ENCODE peak calls at places on chromosomes 1 and 21, in five cellular contexts. One of them, this sample, is unnamed.

GRCh38 chr1:7470904-7471638 is 300.0 kb upstream of the VAMP3 start:
- DNase-seq in GM12878: peak; percentile 23
- DNase-seq in WTC11: no peak
- DNase-seq in HEK293T: no peak
- DNase-seq in K562: peak; percentile 36
- DNase-seq in this sample: peak; percentile 90

GRCh38 chr1:85128296-85128695 is 72.5 kb downstream of the SYDE2 start:
- DNase-seq in HEK293T: no peak
- DNase-seq in WTC11: no peak
- DNase-seq in GM12878: no peak
- DNase-seq in K562: no peak
- DNase-seq in this sample: no peak

GRCh38 chr1:34330061-34330460 is 153.4 kb downstream of the C1orf94 start:
- DNase-seq in HEK293T: no peak
- DNase-seq in GM12878: no peak
- DNase-seq in WTC11: no peak
- DNase-seq in K562: no peak
- DNase-seq in this sample: no peak

GRCh38 chr21:44549525-44550211 is 1.6 kb downstream of the KRTAP10-2 start:
- DNase-seq in WTC11: peak; percentile 16
- DNase-seq in K562: peak; percentile 3
- DNase-seq in GM12878: no peak
- DNase-seq in HEK293T: no peak
- DNase-seq in this sample: no peak

GRCh38 chr1:226881515-226882185 is 11.2 kb downstream of the PSEN2 start:
- DNase-seq in K562: no peak
- DNase-seq in GM12878: no peak
- DNase-seq in HEK293T: no peak
- DNase-seq in WTC11: no peak
- DNase-seq in this sample: no peak

GRCh38 chr1:32848354-32849063 is 22.2 kb downstream of the FNDC5 start:
- DNase-seq in GM12878: no peak
- DNase-seq in K562: no peak
- DNase-seq in WTC11: no peak
- DNase-seq in HEK293T: no peak
- DNase-seq in this sample: no peak

GRCh38 chr1:206684478-206685255 is at the start of gene MAPKAPK2:
- DNase-seq in HEK293T: peak; percentile 98
- DNase-seq in GM12878: no peak
- DNase-seq in K562: peak; percentile 99
- DNase-seq in WTC11: peak; percentile 68
- DNase-seq in this sample: peak; percentile 23

GRCh38 chr1:226425431-226426031 is 17.6 kb upstream of the PARP1 start:
- DNase-seq in WTC11: no peak
- DNase-seq in GM12878: no peak
- DNase-seq in K562: no peak
- DNase-seq in HEK293T: no peak
- DNase-seq in this sample: no peak

GRCh38 chr1:245537992-245538391 is 383.2 kb downstream of the KIF26B start:
- DNase-seq in WTC11: no peak
- DNase-seq in HEK293T: no peak
- DNase-seq in GM12878: no peak
- DNase-seq in K562: no peak
- DNase-seq in this sample: no peak

GRCh38 chr21:46056450-46056903 is 41.4 kb upstream of the COL6A2 start:
- DNase-seq in HEK293T: no peak
- DNase-seq in GM12878: no peak
- DNase-seq in WTC11: no peak
- DNase-seq in K562: no peak
- DNase-seq in this sample: no peak

GRCh38 chr1:84913025-84913892 is 20.3 kb upstream of the LPAR3 start:
- DNase-seq in HEK293T: peak; percentile 69
- DNase-seq in WTC11: no peak
- DNase-seq in K562: no peak
- DNase-seq in GM12878: no peak
- DNase-seq in this sample: no peak

GRCh38 chr1:76782777-76783176 is 84.5 kb upstream of the ST6GALNAC5 start:
- DNase-seq in HEK293T: no peak
- DNase-seq in K562: no peak
- DNase-seq in WTC11: no peak
- DNase-seq in GM12878: no peak
- DNase-seq in this sample: no peak

GRCh38 chr1:228101994-228102790 is 933 bp downstream of the C1orf35 start:
- DNase-seq in WTC11: peak; percentile 51
- DNase-seq in K562: peak; percentile 70
- DNase-seq in GM12878: no peak
- DNase-seq in HEK293T: peak; percentile 77
- DNase-seq in this sample: no peak

GRCh38 chr1:39103321-39104157 is 77.4 kb downstream of the NDUFS5 start:
- DNase-seq in GM12878: no peak
- DNase-seq in HEK293T: no peak
- DNase-seq in WTC11: no peak
- DNase-seq in K562: no peak
- DNase-seq in this sample: no peak

GRCh38 chr1:54052470-54052933 is 502 bp downstream of the TMEM59 start:
- DNase-seq in K562: peak; percentile 54
- DNase-seq in WTC11: peak; percentile 18
- DNase-seq in HEK293T: peak; percentile 35
- DNase-seq in GM12878: no peak
- DNase-seq in this sample: no peak

GRCh38 chr1:15578921-15579682 is 5.7 kb downstream of the AGMAT start:
- DNase-seq in HEK293T: no peak
- DNase-seq in K562: no peak
- DNase-seq in WTC11: no peak
- DNase-seq in GM12878: peak; percentile 46
- DNase-seq in this sample: no peak

GRCh38 chr1:204130178-204130577 is 21.7 kb downstream of the ETNK2 start:
- DNase-seq in WTC11: no peak
- DNase-seq in K562: no peak
- DNase-seq in GM12878: no peak
- DNase-seq in HEK293T: no peak
- DNase-seq in this sample: no peak

GRCh38 chr1:94602802-94603625 is 61.5 kb upstream of the F3 start:
- DNase-seq in K562: no peak
- DNase-seq in GM12878: no peak
- DNase-seq in WTC11: no peak
- DNase-seq in HEK293T: no peak
- DNase-seq in this sample: no peak

GRCh38 chr21:9767592-9768375 is 753.6 kb upstream of the TPTE start:
- DNase-seq in GM12878: no peak
- DNase-seq in WTC11: no peak
- DNase-seq in K562: peak; percentile 75
- DNase-seq in HEK293T: no peak
- DNase-seq in this sample: no peak

GRCh38 chr1:227885648-227886502 is 61.9 kb downstream of the WNT9A start:
- DNase-seq in HEK293T: no peak
- DNase-seq in WTC11: no peak
- DNase-seq in GM12878: no peak
- DNase-seq in K562: peak; percentile 68
- DNase-seq in this sample: peak; percentile 49

GRCh38 chr1:30649321-30649991 is 73.9 kb downstream of the MATN1 start:
- DNase-seq in HEK293T: no peak
- DNase-seq in K562: no peak
- DNase-seq in WTC11: no peak
- DNase-seq in GM12878: no peak
- DNase-seq in this sample: no peak

GRCh38 chr1:16617101-16617727 is 3.9 kb upstream of the NBPF1 start:
- DNase-seq in HEK293T: no peak
- DNase-seq in WTC11: peak; percentile 29
- DNase-seq in GM12878: no peak
- DNase-seq in K562: peak; percentile 56
- DNase-seq in this sample: no peak

GRCh38 chr1:148372731-148373130 is 110.4 kb downstream of the PPIAL4G start:
- DNase-seq in K562: no peak
- DNase-seq in WTC11: no peak
- DNase-seq in HEK293T: no peak
- DNase-seq in GM12878: no peak
- DNase-seq in this sample: no peak

GRCh38 chr21:15301014-15301413 is 236.2 kb upstream of the NRIP1 start:
- DNase-seq in HEK293T: no peak
- DNase-seq in WTC11: no peak
- DNase-seq in K562: no peak
- DNase-seq in GM12878: no peak
- DNase-seq in this sample: no peak

GRCh38 chr1:2300004-2300771 is 72.1 kb downstream of the SKI start:
- DNase-seq in K562: no peak
- DNase-seq in GM12878: peak; percentile 71
- DNase-seq in WTC11: no peak
- DNase-seq in HEK293T: no peak
- DNase-seq in this sample: no peak
- TF ChIP-seq SP1 in K562: no peak
- TF ChIP-seq SP1 in GM12878: no peak
- TF ChIP-seq SP1 in WTC11: no peak
- TF ChIP-seq SP1 in HEK293T: no peak
- TF ChIP-seq SP1 in this sample: no peak

DNA sequence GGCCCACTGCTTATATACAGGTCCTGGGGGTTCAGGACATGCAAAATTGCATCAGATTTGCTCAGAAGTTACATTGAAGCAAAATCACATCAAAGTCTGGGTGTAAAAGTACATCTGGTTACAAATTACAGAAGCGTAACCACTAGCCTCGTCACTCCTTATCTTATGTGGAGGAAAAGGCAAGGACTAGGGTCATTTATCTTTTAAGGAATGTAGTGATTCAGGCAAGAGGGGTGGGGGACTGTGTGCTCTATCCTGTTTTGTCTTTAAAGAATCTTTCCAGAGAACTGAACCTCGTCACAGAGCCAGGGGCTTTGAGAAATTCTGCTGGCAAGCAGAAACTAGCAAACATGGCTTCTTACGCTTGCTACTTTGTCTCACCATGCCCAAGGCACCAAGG is 61.1 kb upstream of the RAB4A start:
- DNase-seq in HEK293T: no peak
- DNase-seq in WTC11: no peak
- DNase-seq in K562: no peak
- DNase-seq in GM12878: no peak
- DNase-seq in this sample: no peak
- TF ChIP-seq SP1 in HEK293T: no peak
- TF ChIP-seq SP1 in WTC11: no peak
- TF ChIP-seq SP1 in K562: no peak
- TF ChIP-seq SP1 in GM12878: no peak
- TF ChIP-seq SP1 in this sample: no peak

GRCh38 chr1:24414884-24415333 is 693 bp upstream of the NIPAL3 start:
- DNase-seq in K562: no peak
- DNase-seq in WTC11: no peak
- DNase-seq in HEK293T: no peak
- DNase-seq in GM12878: no peak
- DNase-seq in this sample: no peak

GRCh38 chr1:24415334-24415909 is at the start of gene NIPAL3:
- DNase-seq in K562: peak; percentile 91
- DNase-seq in HEK293T: peak; percentile 97
- DNase-seq in GM12878: peak; percentile 98
- DNase-seq in WTC11: peak; percentile 99
- DNase-seq in this sample: peak; percentile 99

GRCh38 chr1:24417681-24418080 is 2.1 kb downstream of the NIPAL3 start:
- DNase-seq in K562: no peak
- DNase-seq in WTC11: no peak
- DNase-seq in HEK293T: no peak
- DNase-seq in GM12878: no peak
- DNase-seq in this sample: no peak

GRCh38 chr1:24415910-24416665 is 486 bp downstream of the NIPAL3 start:
- DNase-seq in GM12878: no peak
- DNase-seq in WTC11: no peak
- DNase-seq in HEK293T: no peak
- DNase-seq in K562: peak; percentile 41
- DNase-seq in this sample: no peak

GRCh38 chr1:24416666-24417391 is 1.2 kb downstream of the NIPAL3 start:
- DNase-seq in HEK293T: no peak
- DNase-seq in WTC11: no peak
- DNase-seq in K562: peak; percentile 53
- DNase-seq in GM12878: peak; percentile 34
- DNase-seq in this sample: no peak
- TF ChIP-seq SP1 in HEK293T: no peak
- TF ChIP-seq SP1 in WTC11: no peak
- TF ChIP-seq SP1 in K562: no peak
- TF ChIP-seq SP1 in GM12878: no peak
- TF ChIP-seq SP1 in this sample: no peak

GRCh38 chr1:4344065-4344753 is 310.2 kb upstream of the AJAP1 start:
- DNase-seq in GM12878: peak; percentile 9
- DNase-seq in K562: no peak
- DNase-seq in HEK293T: no peak
- DNase-seq in WTC11: no peak
- DNase-seq in this sample: no peak

GRCh38 chr1:4346141-4346540 is 308.3 kb upstream of the AJAP1 start:
- DNase-seq in WTC11: no peak
- DNase-seq in K562: no peak
- DNase-seq in GM12878: no peak
- DNase-seq in HEK293T: no peak
- DNase-seq in this sample: no peak

DNA sequence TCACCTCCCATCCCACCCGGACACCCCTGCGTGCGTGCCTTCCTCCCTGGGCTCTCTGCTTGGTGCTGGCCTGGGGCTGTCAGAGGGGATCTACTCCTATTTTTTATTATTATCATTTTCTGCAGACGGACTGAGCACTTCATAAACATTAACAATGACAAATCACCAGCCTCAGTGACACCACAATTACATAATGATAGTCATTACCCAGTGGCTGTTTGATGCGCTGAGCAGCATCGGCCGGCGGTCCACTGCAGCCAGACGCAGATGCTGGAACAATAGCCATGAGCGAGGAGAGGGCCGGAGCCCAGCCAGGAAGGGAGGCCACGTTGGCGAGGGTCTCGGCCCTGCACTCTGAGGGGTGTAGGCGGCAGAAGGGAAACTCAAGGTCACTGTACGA is 309.3 kb upstream of the AJAP1 start:
- DNase-seq in GM12878: no peak
- DNase-seq in WTC11: no peak
- DNase-seq in K562: no peak
- DNase-seq in HEK293T: no peak
- DNase-seq in this sample: no peak
- TF ChIP-seq SP1 in GM12878: no peak
- TF ChIP-seq SP1 in WTC11: no peak
- TF ChIP-seq SP1 in K562: no peak
- TF ChIP-seq SP1 in HEK293T: no peak
- TF ChIP-seq SP1 in this sample: no peak

This sample was measured in HCT116.